ENCODE peak calls at places on chromosomes 2 and 18, in four cellular contexts. E is K562, K is GM12878, N is HepG2. R is an unnamed sample.

GRCh38 chr18:1048048-1048447 is 143.4 kb downstream of the ADCYAP1 start:
- DNase-seq in E (no peak), K (no peak), N (no peak), R (no peak)

GRCh38 chr18:62659698-62660097 is 55.6 kb upstream of the PHLPP1 start:
- DNase-seq in E (no peak), K (no peak), N (no peak), R (no peak)

GRCh38 chr2:38599706-38600105 is 3.0 kb downstream of the HNRNPLL start:
- DNase-seq in E (no peak), K (no peak), N (peak; percentile 97), R (no peak)

GRCh38 chr18:8791171-8791651 is 85.9 kb downstream of the MTCL1 start:
- DNase-seq in E (no peak), K (no peak), N (peak; percentile 23), R (no peak)

GRCh38 chr2:200985806-200986205 is 22.3 kb upstream of the ORC2 start:
- DNase-seq in E (no peak), K (no peak), N (no peak), R (no peak)

GRCh38 chr2:192885569-192886160 is 690.9 kb upstream of the TMEFF2 start:
- DNase-seq in E (no peak), K (no peak), N (peak; percentile 24), R (no peak)

GRCh38 chr18:74413811-74414210 is 43.3 kb downstream of the DIPK1C start:
- DNase-seq in E (no peak), K (no peak), N (no peak), R (no peak)

GRCh38 chr2:70709275-70709674 is 58.7 kb downstream of the ADD2 start:
- DNase-seq in E (no peak), K (no peak), N (no peak), R (no peak)

GRCh38 chr18:79606621-79607331 is 72.8 kb upstream of the CTDP1 start:
- DNase-seq in E (no peak), K (no peak), N (no peak), R (no peak)

GRCh38 chr2:175167076-175167791 is 769 bp downstream of the ATF2 start:
- DNase-seq in E (peak; percentile 55), K (no peak), N (peak; percentile 40), R (peak; percentile 46)

GRCh38 chr2:42185200-42185921 is 16.2 kb downstream of the EML4 start:
- DNase-seq in E (no peak), K (no peak), N (no peak), R (no peak)

GRCh38 chr2:240997856-240998705 is at the start of gene SNED1:
- DNase-seq in E (peak; percentile 81), K (no peak), N (peak; percentile 65), R (peak; percentile 88)

GRCh38 chr2:216522892-216523502 is 24.4 kb downstream of the RPL37A start:
- DNase-seq in E (no peak), K (no peak), N (peak; percentile 83), R (no peak)

GRCh38 chr2:216517447-216517846 is 18.8 kb downstream of the RPL37A start:
- DNase-seq in E (no peak), K (no peak), N (no peak), R (no peak)

GRCh38 chr2:216516730-216517350 is 18.2 kb downstream of the RPL37A start:
- DNase-seq in E (peak; percentile 49), K (no peak), N (no peak), R (no peak)

GRCh38 chr2:216520156-216520555 is 21.5 kb downstream of the RPL37A start:
- DNase-seq in E (no peak), K (no peak), N (no peak), R (no peak)

DNA sequence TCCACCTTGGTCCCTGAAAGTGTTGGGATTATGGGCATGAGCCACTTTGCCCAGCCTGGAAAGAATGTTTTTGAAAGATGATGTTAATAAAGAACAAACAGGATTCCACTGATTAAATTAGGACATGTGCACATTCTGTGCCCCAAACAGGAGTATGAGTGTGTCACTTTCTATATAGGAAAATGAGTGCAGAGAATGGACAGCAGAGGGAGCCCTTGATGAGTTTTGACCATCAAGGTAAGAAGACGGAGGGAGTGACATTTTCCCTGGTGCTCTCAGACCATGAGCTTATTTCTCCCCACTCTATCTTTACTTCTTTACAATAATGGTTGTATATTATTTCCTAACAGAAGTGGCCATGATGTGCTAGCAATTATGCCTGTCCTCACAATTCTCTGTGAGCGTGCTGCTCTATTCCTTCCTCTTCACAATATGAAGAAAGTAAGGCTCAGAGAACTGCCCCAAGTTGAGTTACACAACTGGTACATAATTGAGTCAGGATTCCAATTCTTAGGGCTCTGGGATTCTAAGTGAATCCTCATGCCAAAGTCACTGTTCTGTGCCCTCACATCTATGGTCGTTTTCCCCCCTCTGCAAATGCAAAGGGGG is 20.6 kb downstream of the RPL37A start:
- DNase-seq in E (peak; percentile 52), K (no peak), N (peak; percentile 82), R (peak; percentile 59)
- TF ChIP-seq ETV6 in E (no peak), K (no peak), N (no peak), R (no peak)

GRCh38 chr2:15939854-15940660 is at the start of gene MYCN:
- DNase-seq in E (no peak), K (no peak), N (peak; percentile 41), R (peak; percentile 90)
- TF ChIP-seq ETV6 in E (no peak), K (no peak), N (no peak), R (no peak)

GRCh38 chr2:44112096-44112495 is 56.6 kb upstream of the PPM1B start:
- DNase-seq in E (no peak), K (no peak), N (no peak), R (no peak)
- TF ChIP-seq ETV6 in E (no peak), K (no peak), N (no peak), R (no peak)

GRCh38 chr2:107645586-107645985 is 181.1 kb upstream of the RGPD4 start:
- DNase-seq in E (no peak), K (no peak), N (no peak), R (no peak)

GRCh38 chr2:107648781-107649413 is 177.8 kb upstream of the RGPD4 start:
- DNase-seq in E (no peak), K (no peak), N (no peak), R (peak; percentile 49)
- TF ChIP-seq ETV6 in E (no peak), K (no peak), N (no peak), R (no peak)

R was measured in WTC11.